ENCODE peak calls at places on chromosomes 4 and X, in nine cellular contexts. R is mucosa of descending colon, O is foreskin fibroblast, W is fibroblast of lung, F is sigmoid colon, I is GM13977, G is GM13976, U is fibroblast of mammary gland, X is neural progenitor cell. L is an unnamed sample.

GRCh38 chrX:150205011-150205410 is 158.1 kb upstream of the MAMLD1 start:
- DNase-seq in R (no peak), O (no peak), W (peak), F (no peak), I (no peak), G (no peak), U (peak), X (no peak), L (no peak)

GRCh38 chrX:1903380-1903935 is 288.6 kb downstream of the ASMT start:
- DNase-seq in R (no peak), O (no peak), W (no peak), F (no peak), I (no peak), G (no peak), U (peak), X (no peak), L (no peak)

GRCh38 chrX:70231666-70232065 is 2.8 kb upstream of the AWAT1 start:
- DNase-seq in R (no peak), O (no peak), W (no peak), F (no peak), I (no peak), G (no peak), U (no peak), X (no peak), L (no peak)

GRCh38 chrX:85504381-85504780 is 124.9 kb upstream of the POF1B start:
- DNase-seq in R (no peak), O (no peak), W (no peak), F (no peak), I (no peak), G (no peak), U (no peak), X (no peak), L (no peak)

GRCh38 chr4:121238461-121238860 is 74.3 kb upstream of the TNIP3 start:
- DNase-seq in R (no peak), O (no peak), W (no peak), F (no peak), I (no peak), G (no peak), U (no peak), X (no peak), L (no peak)

GRCh38 chr4:25813705-25814104 is 49.1 kb downstream of the SEL1L3 start:
- DNase-seq in R (no peak), O (no peak), W (peak), F (no peak), I (no peak), G (no peak), U (peak), X (peak), L (no peak)

GRCh38 chr4:139167774-139168444 is 9.1 kb downstream of the ELF2 start:
- DNase-seq in R (no peak), O (peak), W (peak), F (no peak), I (peak), G (peak), U (peak), X (no peak), L (no peak)

GRCh38 chr4:12761694-12762093 is 722.4 kb downstream of the RAB28 start:
- DNase-seq in R (no peak), O (no peak), W (no peak), F (no peak), I (no peak), G (no peak), U (no peak), X (no peak), L (no peak)

GRCh38 chrX:106613277-106613676 is 1.5 kb downstream of the RADX start:
- DNase-seq in R (no peak), O (no peak), W (no peak), F (no peak), I (no peak), G (no peak), U (no peak), X (no peak), L (no peak)

GRCh38 chrX:151488677-151489076 is 74.8 kb upstream of the PASD1 start:
- DNase-seq in R (peak), O (no peak), W (no peak), F (no peak), I (peak), G (peak), U (no peak), X (peak), L (peak)

GRCh38 chr4:8277356-8278008 is 7.9 kb downstream of the HTRA3 start:
- DNase-seq in R (no peak), O (no peak), W (no peak), F (peak), I (no peak), G (no peak), U (no peak), X (no peak), L (no peak)

GRCh38 chrX:40329616-40330015 is 231.9 kb upstream of the BCOR start:
- DNase-seq in R (no peak), O (no peak), W (no peak), F (no peak), I (no peak), G (no peak), U (no peak), X (no peak), L (no peak)

GRCh38 chr4:37666625-37667071 is 19.5 kb downstream of the RELL1 start:
- DNase-seq in R (peak), O (peak), W (peak), F (no peak), I (no peak), G (no peak), U (peak), X (no peak), L (no peak)
- TF ChIP-seq CTCF in R (no peak), O (no peak), W (no peak), F (no peak), I (no peak), G (no peak), U (peak), X (no peak), L (no peak)

GRCh38 chrX:130916636-130917422 is 13.8 kb upstream of the ENOX2 start:
- DNase-seq in R (peak), O (peak), W (peak), F (no peak), I (peak), G (peak), U (peak), X (peak), L (peak)
- TF ChIP-seq CTCF in R (peak), O (peak), W (peak), F (peak), I (peak), G (peak), U (peak), X (peak), L (peak)

GRCh38 chr4:74133786-74134499 is 24.0 kb upstream of the MTHFD2L start:
- DNase-seq in R (peak), O (peak), W (peak), F (peak), I (peak), G (peak), U (peak), X (peak), L (peak)

GRCh38 chr4:74134500-74134852 is 23.4 kb upstream of the MTHFD2L start:
- DNase-seq in R (no peak), O (no peak), W (no peak), F (no peak), I (no peak), G (no peak), U (no peak), X (no peak), L (no peak)
- TF ChIP-seq CTCF in R (peak), O (no peak), W (no peak), F (no peak), I (no peak), G (no peak), U (no peak), X (no peak), L (no peak)

DNA sequence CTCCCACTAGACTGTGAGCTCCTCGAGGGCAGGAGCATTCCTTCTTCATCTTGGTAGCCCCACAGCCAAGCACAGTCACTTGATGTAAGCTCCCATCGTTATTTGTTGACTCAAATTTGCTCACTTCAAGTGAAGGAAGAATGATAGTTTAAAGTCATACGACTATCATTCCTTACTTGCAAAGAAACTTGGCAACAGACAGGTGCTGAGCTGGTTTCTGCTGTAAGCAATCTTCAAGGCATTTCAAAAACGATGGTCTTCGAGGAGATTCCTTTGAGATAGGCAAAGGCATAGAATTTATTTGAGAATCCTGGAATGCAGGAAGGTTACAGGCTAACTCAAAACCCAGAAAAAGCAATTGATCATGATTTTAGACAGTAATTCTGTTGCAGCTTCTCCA is 64.8 kb downstream of the QDPR start:
- DNase-seq in R (no peak), O (no peak), W (no peak), F (no peak), I (no peak), G (no peak), U (peak), X (no peak), L (no peak)
- TF ChIP-seq CTCF in R (no peak), O (no peak), W (no peak), F (no peak), I (no peak), G (no peak), U (no peak), X (no peak), L (no peak)

L was measured in GM10248.